ENCODE peak calls at places on chromosomes 11 and 22, in eight cellular contexts. W, Q, U, S, Y, G, V and I are unnamed samples.

GRCh38 chr22:40057652-40058051 is 62.9 kb downstream of the FAM83F start:
- DNase-seq in W (no peak), Q (no peak), U (no peak), S (no peak), Y (no peak), G (no peak), V (no peak), I (no peak)

GRCh38 chr11:95066721-95067041 is at the start of gene SRSF8:
- DNase-seq in W (no peak), Q (no peak), U (no peak), S (no peak), Y (no peak), G (no peak), V (no peak), I (no peak)

GRCh38 chr11:12721816-12722604 is 47.8 kb downstream of the TEAD1 start:
- DNase-seq in W (no peak), Q (peak), U (no peak), S (no peak), Y (no peak), G (no peak), V (no peak), I (no peak)

GRCh38 chr11:104653011-104653806 is 245.1 kb downstream of the CASP12 start:
- DNase-seq in W (no peak), Q (no peak), U (no peak), S (no peak), Y (no peak), G (no peak), V (no peak), I (no peak)

GRCh38 chr22:21755855-21756284 is 20.3 kb upstream of the YPEL1 start:
- DNase-seq in W (no peak), Q (no peak), U (peak), S (no peak), Y (no peak), G (peak), V (no peak), I (no peak)

GRCh38 chr22:36946436-36947158 is 33.2 kb downstream of the CSF2RB start:
- DNase-seq in W (no peak), Q (no peak), U (peak), S (no peak), Y (no peak), G (no peak), V (no peak), I (no peak)

GRCh38 chr11:12161137-12161536 is 50.7 kb downstream of the MICAL2 start:
- DNase-seq in W (no peak), Q (no peak), U (no peak), S (no peak), Y (peak), G (no peak), V (no peak), I (no peak)

GRCh38 chr11:127330044-127330443 is 329.5 kb upstream of the KIRREL3 start:
- DNase-seq in W (no peak), Q (no peak), U (no peak), S (no peak), Y (no peak), G (no peak), V (no peak), I (no peak)

GRCh38 chr22:38397189-38398097 is 57.6 kb downstream of the KCNJ4 start:
- DNase-seq in W (peak), Q (peak), U (peak), S (no peak), Y (no peak), G (no peak), V (peak), I (no peak)

GRCh38 chr11:34647131-34647530 is 26.2 kb downstream of the EHF start:
- DNase-seq in W (no peak), Q (no peak), U (peak), S (peak), Y (no peak), G (no peak), V (no peak), I (no peak)

GRCh38 chr11:196786-197731 is 4.2 kb downstream of the SCGB1C1 start:
- DNase-seq in W (no peak), Q (no peak), U (no peak), S (no peak), Y (peak), G (no peak), V (no peak), I (no peak)

GRCh38 chr22:40407021-40407761 is 36.8 kb downstream of the SGSM3 start:
- DNase-seq in W (no peak), Q (no peak), U (no peak), S (no peak), Y (no peak), G (no peak), V (no peak), I (no peak)

GRCh38 chr11:134664863-134665535 is 253.0 kb upstream of the B3GAT1 start:
- DNase-seq in W (no peak), Q (no peak), U (no peak), S (no peak), Y (peak), G (no peak), V (no peak), I (no peak)

GRCh38 chr11:64339754-64340408 is at the start of gene CCDC88B:
- DNase-seq in W (no peak), Q (no peak), U (no peak), S (no peak), Y (peak), G (no peak), V (peak), I (no peak)

GRCh38 chr11:83736689-83737088 is 450.5 kb upstream of the CCDC90B start:
- DNase-seq in W (no peak), Q (no peak), U (no peak), S (no peak), Y (no peak), G (no peak), V (no peak), I (no peak)
- TF ChIP-seq CTCF in W (no peak), Q (no peak), U (no peak), S (no peak), Y (no peak), G (no peak), V (no peak), I (no peak)

GRCh38 chr11:125387991-125388390 is 108.1 kb downstream of the FEZ1 start:
- DNase-seq in W (no peak), Q (no peak), U (no peak), S (no peak), Y (no peak), G (no peak), V (no peak), I (no peak)

GRCh38 chr11:125380756-125381445 is 115.2 kb downstream of the FEZ1 start:
- DNase-seq in W (no peak), Q (no peak), U (no peak), S (no peak), Y (no peak), G (no peak), V (no peak), I (no peak)

GRCh38 chr11:125382211-125382807 is 113.8 kb downstream of the FEZ1 start:
- DNase-seq in W (no peak), Q (no peak), U (no peak), S (no peak), Y (no peak), G (no peak), V (no peak), I (no peak)

GRCh38 chr11:125381499-125381898 is 114.6 kb downstream of the FEZ1 start:
- DNase-seq in W (no peak), Q (no peak), U (no peak), S (no peak), Y (no peak), G (no peak), V (no peak), I (no peak)

DNA sequence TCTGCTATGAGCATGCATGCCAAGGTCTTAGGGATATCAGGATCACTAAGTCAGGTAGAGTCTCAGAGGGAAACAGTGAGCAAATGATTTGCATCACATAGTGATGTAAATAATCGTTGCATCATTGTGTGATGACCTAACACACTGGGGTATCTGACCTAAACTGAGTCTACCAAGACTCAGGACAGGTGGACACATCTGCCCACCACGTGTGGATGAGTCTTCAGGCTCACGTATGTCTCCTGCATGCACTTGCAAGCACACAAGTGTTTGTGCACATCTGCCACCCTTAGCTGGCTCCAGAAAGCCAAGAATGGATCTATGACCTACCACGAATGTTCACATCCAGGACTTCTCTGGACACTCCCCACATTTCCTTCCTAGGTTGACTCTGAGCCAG is 111.2 kb downstream of the FEZ1 start:
- DNase-seq in W (no peak), Q (no peak), U (no peak), S (no peak), Y (no peak), G (no peak), V (no peak), I (no peak)
- TF ChIP-seq CTCF in W (no peak), Q (no peak), U (no peak), S (no peak), Y (no peak), G (no peak), V (no peak), I (no peak)

DNA sequence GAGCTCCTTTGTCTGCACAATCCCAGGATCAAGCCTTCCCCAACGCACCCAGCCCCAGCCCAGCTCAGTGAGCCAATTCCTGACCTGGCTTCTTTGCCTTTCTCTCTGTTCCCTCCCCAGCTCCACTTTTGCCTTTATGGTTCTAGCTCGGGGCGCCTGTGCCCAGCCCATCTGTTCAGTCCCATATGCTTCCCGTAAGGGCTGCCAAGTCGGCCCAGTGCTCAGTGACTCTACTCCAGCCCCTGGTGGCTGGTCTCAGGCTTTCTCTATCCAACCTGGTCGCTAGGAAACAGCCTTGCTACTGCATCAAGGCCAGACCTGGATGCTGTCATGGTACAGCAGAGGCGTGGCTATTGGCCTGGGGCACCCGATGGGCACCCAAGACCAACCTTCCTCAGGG is 178.1 kb downstream of the DSCAML1 start:
- DNase-seq in W (peak), Q (no peak), U (no peak), S (no peak), Y (no peak), G (no peak), V (no peak), I (no peak)
- TF ChIP-seq CTCF in W (peak), Q (no peak), U (no peak), S (no peak), Y (no peak), G (no peak), V (no peak), I (no peak)

DNA sequence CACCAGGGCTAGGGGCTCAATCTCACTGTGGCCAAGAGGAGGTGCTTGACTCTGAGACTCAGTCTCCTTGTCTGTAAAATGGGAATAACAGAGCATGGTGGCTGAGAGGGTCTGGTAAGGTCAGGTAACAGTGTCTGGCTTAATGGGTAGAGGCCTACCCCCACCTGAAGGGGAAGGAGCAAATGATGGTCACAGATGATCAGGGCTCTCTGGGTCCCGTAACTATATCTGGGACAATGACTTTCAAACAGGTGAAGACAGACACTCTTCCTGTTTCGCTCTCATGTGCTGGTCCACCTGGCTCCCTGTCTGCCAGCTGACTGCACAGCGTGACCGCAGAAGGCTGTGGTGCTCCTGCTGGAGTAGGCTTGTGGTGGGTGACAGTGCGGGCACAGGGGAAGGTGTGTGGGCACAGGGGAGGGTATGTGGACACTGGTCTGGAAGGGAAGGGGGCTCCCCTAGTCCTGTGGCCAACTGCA is 4.0 kb downstream of the A4GALT start:
- DNase-seq in W (no peak), Q (no peak), U (no peak), S (no peak), Y (no peak), G (no peak), V (no peak), I (no peak)
- TF ChIP-seq CTCF in W (no peak), Q (no peak), U (no peak), S (no peak), Y (no peak), G (no peak), V (no peak), I (no peak)

GRCh38 chr11:113994077-113994954 is 19.4 kb downstream of the HTR3A start:
- DNase-seq in W (peak), Q (no peak), U (no peak), S (no peak), Y (no peak), G (no peak), V (no peak), I (no peak)
- TF ChIP-seq CTCF in W (peak), Q (peak), U (peak), S (peak), Y (peak), G (peak), V (peak), I (peak)

DNA sequence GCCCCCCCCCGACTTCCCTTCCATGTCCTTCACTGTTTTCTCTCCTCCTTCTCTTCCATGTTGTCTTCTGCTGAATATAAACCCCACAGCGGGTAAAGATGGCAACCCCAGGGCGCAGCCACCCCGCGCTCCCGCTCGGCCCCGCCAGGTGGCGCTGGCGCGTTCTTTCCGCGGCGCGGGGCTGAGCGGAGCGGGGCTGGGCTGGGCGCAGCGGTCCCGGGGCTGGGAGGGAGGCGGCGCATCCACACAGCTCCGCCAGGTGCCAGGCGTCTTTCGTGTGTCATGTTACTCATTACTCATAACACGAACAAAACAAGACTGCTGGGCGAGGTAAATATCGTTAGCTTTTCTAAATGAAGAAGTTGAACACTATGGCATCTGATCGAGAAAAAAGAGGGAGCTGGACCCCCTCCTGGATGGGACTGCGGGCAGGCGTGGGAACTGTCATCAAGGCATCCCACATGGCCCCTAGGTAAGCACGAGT is 321.2 kb downstream of the NTM start:
- DNase-seq in W (peak), Q (no peak), U (no peak), S (no peak), Y (no peak), G (no peak), V (no peak), I (no peak)
- TF ChIP-seq CTCF in W (peak), Q (no peak), U (peak), S (peak), Y (peak), G (peak), V (peak), I (peak)

GRCh38 chr11:125389339-125390166 is 106.5 kb downstream of the FEZ1 start:
- DNase-seq in W (no peak), Q (no peak), U (no peak), S (no peak), Y (no peak), G (no peak), V (no peak), I (no peak)
- TF ChIP-seq CTCF in W (no peak), Q (no peak), U (no peak), S (no peak), Y (no peak), G (no peak), V (no peak), I (no peak)

DNA sequence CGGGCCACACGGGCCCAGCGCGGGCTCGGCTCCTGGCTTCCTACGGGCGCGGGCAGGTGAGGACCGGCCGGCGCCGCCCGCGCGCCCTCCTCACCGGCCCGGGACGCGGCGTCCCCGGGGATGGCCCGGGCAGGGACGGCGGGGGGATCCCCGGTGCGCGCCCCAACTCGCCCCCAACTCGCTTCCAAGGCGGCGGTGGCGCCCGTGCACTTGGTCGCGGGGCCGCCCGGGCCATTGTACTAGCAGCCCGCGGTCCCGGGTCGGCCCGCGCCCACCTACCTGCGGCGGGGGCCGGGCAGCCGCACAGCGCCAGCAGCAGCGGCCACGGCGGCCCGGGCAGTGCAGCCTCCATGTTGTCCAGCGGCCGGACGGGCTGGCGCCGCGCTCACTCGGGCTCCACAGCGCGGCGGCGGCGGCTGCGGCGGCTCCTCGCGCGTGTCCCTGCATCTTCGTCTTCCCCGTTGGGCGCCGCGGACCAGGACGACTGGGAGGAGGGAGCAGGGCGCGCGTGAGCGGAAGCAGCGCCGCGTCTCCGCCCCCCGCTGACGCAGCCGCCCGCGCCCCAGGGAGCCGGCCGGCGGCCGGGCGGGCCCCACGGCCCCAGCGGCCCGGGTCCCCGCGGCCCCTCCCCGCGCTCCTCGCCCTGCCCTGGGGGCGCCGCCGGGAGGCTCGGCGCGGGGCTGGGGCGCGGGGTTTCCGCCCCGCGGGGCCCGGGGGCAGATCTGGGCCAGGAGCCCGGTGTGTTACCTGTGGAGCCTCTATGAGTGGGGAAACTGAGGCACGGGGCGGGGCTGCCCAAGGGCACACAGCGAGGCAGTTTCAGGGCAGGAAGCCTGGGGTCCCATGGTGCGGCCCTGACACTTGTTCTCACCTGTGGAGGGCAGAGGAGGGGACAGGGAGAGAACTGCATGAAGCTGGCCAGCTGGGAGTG is 159.3 kb upstream of the GRK3 start:
- DNase-seq in W (peak), Q (peak), U (peak), S (no peak), Y (no peak), G (peak), V (peak), I (peak)
- TF ChIP-seq CTCF in W (no peak), Q (no peak), U (no peak), S (no peak), Y (no peak), G (no peak), V (no peak), I (no peak)

DNA sequence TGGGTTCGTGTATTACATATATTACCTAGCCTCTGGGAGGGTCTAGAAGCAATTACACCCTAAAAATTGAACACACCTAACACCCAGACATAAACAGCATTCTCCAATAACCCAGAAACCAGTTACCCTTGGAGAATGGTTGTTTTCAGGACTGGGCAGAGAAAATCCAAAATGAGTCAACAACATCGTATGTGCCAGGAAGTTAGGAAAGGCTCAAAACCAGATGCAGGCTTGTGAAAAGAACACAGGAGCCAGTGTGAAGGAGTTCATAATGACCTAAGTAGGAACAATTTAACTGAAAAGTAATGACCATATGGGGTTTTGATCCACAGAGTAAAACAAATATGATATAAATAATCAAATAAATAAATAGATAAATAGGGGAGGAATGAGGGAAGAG is 5.1 kb upstream of the CLPB start:
- DNase-seq in W (no peak), Q (no peak), U (peak), S (peak), Y (no peak), G (peak), V (no peak), I (no peak)
- TF ChIP-seq CTCF in W (no peak), Q (no peak), U (no peak), S (no peak), Y (no peak), G (no peak), V (no peak), I (no peak)

DNA sequence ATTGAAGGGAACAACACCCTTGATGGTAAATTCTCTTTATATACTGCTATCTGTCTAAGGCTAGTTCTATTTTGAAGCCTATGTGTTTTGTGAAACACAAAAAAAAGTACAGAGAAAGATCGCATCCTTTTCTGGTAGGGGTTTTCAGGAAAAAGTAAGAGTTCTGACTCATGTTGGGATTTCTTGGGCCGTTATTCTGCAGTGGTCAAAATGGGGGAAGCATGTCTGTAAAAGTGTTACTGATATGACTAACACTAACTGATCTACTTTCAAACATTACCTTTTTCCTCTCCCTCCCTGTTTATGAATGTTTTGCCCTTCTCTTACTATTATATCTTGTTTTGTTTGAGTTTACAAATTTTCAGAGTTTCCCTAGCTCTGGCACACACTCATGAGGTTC is 53.9 kb downstream of the CTNND1 start:
- DNase-seq in W (no peak), Q (no peak), U (no peak), S (no peak), Y (no peak), G (no peak), V (no peak), I (no peak)
- TF ChIP-seq CTCF in W (no peak), Q (no peak), U (no peak), S (no peak), Y (no peak), G (no peak), V (no peak), I (no peak)